ENCODE peak calls at places on chromosomes 1 and 21, in nine cellular contexts. L is HCT116, M is MM.1S, O is SK-N-SH, Q is hepatocyte, S is OCI-LY7, D is PC-3, B is neural progenitor cell, U is GM23248. I is an unnamed sample.

GRCh38 chr21:44800971-44801467 is 601 bp downstream of the UBE2G2 start:
- DNase-seq in Q (peak; percentile 37), L (peak; percentile 29), M (peak; percentile 84), B (peak; percentile 60), O (peak; percentile 64), S (peak; percentile 68), U (peak; percentile 61), D (peak; percentile 60), I (peak; percentile 58)

GRCh38 chr1:25523512-25523911 is 19.9 kb upstream of the LDLRAP1 start:
- DNase-seq in U (peak; percentile 44), D (peak; percentile 44), O (peak; percentile 65), S (peak; percentile 18), L (no peak), M (no peak), B (peak; percentile 38), Q (no peak), I (peak; percentile 78)

GRCh38 chr1:166036092-166036491 is 130.7 kb downstream of the FAM78B start:
- DNase-seq in L (no peak), M (no peak), B (no peak), Q (no peak), D (no peak), S (no peak), O (no peak), U (no peak), I (no peak)

GRCh38 chr1:223411309-223411708 is 18.1 kb downstream of the CCDC185 start:
- DNase-seq in O (no peak), Q (no peak), D (no peak), L (no peak), S (no peak), B (no peak), U (peak; percentile 88), M (no peak), I (no peak)

GRCh38 chr21:38913120-38913975 is 107.6 kb downstream of the ETS2 start:
- DNase-seq in D (peak; percentile 85), M (no peak), B (peak; percentile 64), O (peak; percentile 61), L (peak; percentile 77), Q (peak; percentile 92), U (peak; percentile 84), S (no peak), I (peak; percentile 78)

GRCh38 chr1:207811319-207811718 is 59.5 kb downstream of the CD46 start:
- DNase-seq in Q (no peak), B (no peak), O (no peak), S (no peak), M (no peak), D (no peak), U (no peak), L (no peak), I (no peak)

GRCh38 chr1:187947359-187947758 is 1118.6 kb downstream of the PLA2G4A start:
- DNase-seq in L (no peak), O (no peak), Q (no peak), B (no peak), M (no peak), U (no peak), D (no peak), S (no peak), I (no peak)

GRCh38 chr1:241086686-241087085 is 270.3 kb downstream of the RGS7 start:
- DNase-seq in L (no peak), U (no peak), B (no peak), D (no peak), S (no peak), M (no peak), O (no peak), Q (peak; percentile 10), I (no peak)

GRCh38 chr1:54934869-54935268 is 45.6 kb upstream of the TMEM61 start:
- DNase-seq in S (no peak), D (peak; percentile 89), B (no peak), O (no peak), M (no peak), Q (peak; percentile 40), U (peak; percentile 93), L (no peak), I (no peak)

GRCh38 chr1:39902121-39902807 is 547 bp upstream of the MYCL start:
- DNase-seq in B (no peak), S (peak; percentile 72), Q (peak; percentile 87), L (peak; percentile 70), O (peak; percentile 85), U (peak; percentile 60), D (peak; percentile 78), M (peak; percentile 88), I (peak; percentile 94)

GRCh38 chr1:189323090-189323489 is 1154.6 kb downstream of the BRINP3 start:
- DNase-seq in U (no peak), L (no peak), B (no peak), Q (no peak), D (no peak), S (no peak), M (no peak), O (no peak), I (no peak)

GRCh38 chr1:145714524-145715111 is 4.7 kb upstream of the CD160 start:
- DNase-seq in B (no peak), M (no peak), Q (peak; percentile 60), S (no peak), D (no peak), O (no peak), U (no peak), L (no peak), I (no peak)

GRCh38 chr1:206823725-206824124 is 41.7 kb upstream of the IL20 start:
- DNase-seq in B (no peak), L (no peak), D (no peak), M (no peak), U (peak; percentile 30), S (no peak), O (no peak), Q (no peak), I (no peak)

GRCh38 chr21:39003982-39004775 is 179.1 kb downstream of the PSMG1 start:
- DNase-seq in M (no peak), S (no peak), L (no peak), O (no peak), U (peak; percentile 94), B (no peak), D (no peak), Q (no peak), I (no peak)

GRCh38 chr1:218823291-218823900 is 350.3 kb upstream of the LYPLAL1 start:
- DNase-seq in Q (no peak), O (no peak), L (peak; percentile 78), U (peak; percentile 88), D (peak; percentile 48), M (no peak), S (no peak), B (no peak), I (no peak)

DNA sequence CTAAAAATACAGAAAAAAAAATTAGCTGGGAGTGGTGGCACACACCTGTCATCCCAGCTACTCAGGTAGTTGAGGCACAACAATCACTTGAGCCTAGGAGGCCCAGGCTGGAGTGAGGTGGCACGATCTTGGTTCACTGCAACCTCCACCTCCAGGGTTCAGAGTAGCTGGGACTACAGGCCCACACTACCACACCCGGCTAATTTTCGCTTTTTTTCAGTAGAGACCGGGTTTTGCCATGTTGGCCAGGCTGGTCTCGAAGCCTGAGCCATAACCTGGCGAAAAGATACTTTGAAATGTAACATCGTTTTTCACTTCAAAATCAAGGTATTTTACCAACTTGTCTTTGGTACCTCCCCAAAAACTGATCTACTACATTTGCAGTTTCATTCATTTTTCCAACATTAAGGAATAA is 6.1 kb downstream of the GAS5 start:
- DNase-seq in O (no peak), D (no peak), M (no peak), U (no peak), L (no peak), S (peak; percentile 29), B (no peak), Q (no peak), I (peak; percentile 36)
- TF ChIP-seq EZH2phosphoT487 in O (no peak), D (no peak), M (no peak), U (no peak), L (no peak), S (no peak), B (no peak), Q (no peak), I (no peak)

DNA sequence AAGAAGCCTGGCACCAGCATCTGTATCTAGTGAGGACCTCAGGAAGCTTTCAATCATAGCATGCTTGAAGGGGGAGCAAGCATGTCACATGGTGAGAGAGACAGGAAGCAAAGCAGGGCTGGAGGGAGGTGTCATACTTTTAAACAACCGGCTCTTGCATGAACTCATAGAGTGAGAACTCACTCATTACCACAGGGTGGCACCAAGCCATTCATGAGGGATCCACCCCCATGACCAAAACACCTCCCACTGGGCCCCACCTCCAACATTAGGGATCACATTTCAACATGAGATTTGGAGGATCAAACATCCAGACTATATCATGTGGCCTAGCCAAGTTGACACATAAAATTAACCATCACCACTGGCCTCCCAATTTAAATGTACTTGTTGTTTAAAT is 125.1 kb upstream of the KCND3 start:
- DNase-seq in D (no peak), U (no peak), M (no peak), B (no peak), O (no peak), Q (no peak), S (peak; percentile 2), L (no peak), I (peak; percentile 13)
- TF ChIP-seq EZH2phosphoT487 in D (no peak), U (no peak), M (no peak), B (no peak), O (no peak), Q (no peak), S (no peak), L (no peak), I (no peak)

GRCh38 chr1:229383188-229383587 is 40.3 kb upstream of the CCSAP start:
- DNase-seq in D (no peak), U (no peak), Q (no peak), L (no peak), M (no peak), O (no peak), S (no peak), B (no peak), I (no peak)
- TF ChIP-seq EZH2phosphoT487 in D (no peak), U (no peak), Q (no peak), L (no peak), M (no peak), O (no peak), S (no peak), B (no peak), I (no peak)

GRCh38 chr1:235238558-235238957 is 77.5 kb upstream of the RBM34 start:
- DNase-seq in U (no peak), Q (no peak), O (no peak), M (no peak), D (no peak), S (no peak), L (no peak), B (no peak), I (no peak)

GRCh38 chr1:235244969-235245592 is 82.9 kb downstream of the ARID4B start:
- DNase-seq in M (no peak), O (no peak), B (no peak), Q (no peak), D (no peak), L (no peak), U (no peak), S (no peak), I (no peak)

GRCh38 chr1:235236128-235236527 is 75.1 kb upstream of the RBM34 start:
- DNase-seq in B (no peak), S (no peak), D (no peak), Q (no peak), O (no peak), U (no peak), L (no peak), M (no peak), I (no peak)

DNA sequence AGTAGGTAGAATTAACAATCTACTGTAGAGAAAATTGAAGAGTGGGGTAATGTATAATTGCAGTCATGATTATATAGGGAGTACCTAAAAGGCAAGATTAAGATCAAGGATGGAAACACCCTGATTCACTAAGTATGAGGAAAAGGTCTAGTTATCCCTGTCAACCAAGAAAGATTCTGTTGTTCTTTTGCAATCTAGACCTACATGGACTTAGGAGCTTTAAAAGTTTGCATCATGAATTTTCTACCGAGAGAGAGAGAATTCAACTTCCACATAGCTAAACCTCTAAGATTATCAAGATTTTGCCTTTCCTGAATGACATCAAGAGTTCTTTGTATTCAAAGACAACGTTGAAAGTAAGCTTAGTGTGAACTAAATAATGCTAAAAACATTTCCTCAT is 78.8 kb upstream of the RBM34 start:
- DNase-seq in M (no peak), Q (no peak), O (no peak), S (no peak), L (no peak), D (no peak), B (no peak), U (peak; percentile 20), I (no peak)
- TF ChIP-seq EZH2phosphoT487 in M (no peak), Q (no peak), O (no peak), S (no peak), L (no peak), D (no peak), B (no peak), U (no peak), I (no peak)